ENCODE peak calls at places on chromosomes 4 and X, in six cellular contexts. One of them, this sample, is unnamed.

GRCh38 chr4:169045862-169046584 is 36.0 kb upstream of the CBR4 start:
- DNase-seq in upper lobe of left lung: peak; percentile 25
- DNase-seq in hepatocyte: no peak
- DNase-seq in LNCaP clone FGC: no peak
- DNase-seq in IMR-90: no peak
- DNase-seq in heart left ventricle: no peak
- DNase-seq in this sample: no peak

GRCh38 chr4:99642725-99643489 is 14.7 kb downstream of the C4orf54 start:
- DNase-seq in upper lobe of left lung: no peak
- DNase-seq in hepatocyte: no peak
- DNase-seq in LNCaP clone FGC: no peak
- DNase-seq in IMR-90: no peak
- DNase-seq in heart left ventricle: peak; percentile 74
- DNase-seq in this sample: no peak

GRCh38 chrX:135688137-135688536 is 25.3 kb upstream of the CT45A1 start:
- DNase-seq in upper lobe of left lung: no peak
- DNase-seq in hepatocyte: no peak
- DNase-seq in LNCaP clone FGC: no peak
- DNase-seq in IMR-90: no peak
- DNase-seq in heart left ventricle: no peak
- DNase-seq in this sample: no peak

GRCh38 chr4:54940996-54941395 is 184.4 kb downstream of the KDR start:
- DNase-seq in upper lobe of left lung: no peak
- DNase-seq in hepatocyte: no peak
- DNase-seq in LNCaP clone FGC: no peak
- DNase-seq in IMR-90: no peak
- DNase-seq in heart left ventricle: no peak
- DNase-seq in this sample: no peak

GRCh38 chr4:128543726-128544125 is 256.1 kb upstream of the PGRMC2 start:
- DNase-seq in upper lobe of left lung: no peak
- DNase-seq in hepatocyte: no peak
- DNase-seq in LNCaP clone FGC: no peak
- DNase-seq in IMR-90: no peak
- DNase-seq in heart left ventricle: no peak
- DNase-seq in this sample: no peak

GRCh38 chr4:25449688-25450087 is 72.6 kb downstream of the ANAPC4 start:
- DNase-seq in upper lobe of left lung: no peak
- DNase-seq in hepatocyte: no peak
- DNase-seq in LNCaP clone FGC: no peak
- DNase-seq in IMR-90: no peak
- DNase-seq in heart left ventricle: no peak
- DNase-seq in this sample: no peak

GRCh38 chr4:118981839-118982381 is 93.3 kb downstream of the SYNPO2 start:
- DNase-seq in upper lobe of left lung: peak; percentile 66
- DNase-seq in hepatocyte: peak; percentile 84
- DNase-seq in LNCaP clone FGC: no peak
- DNase-seq in IMR-90: peak; percentile 96
- DNase-seq in heart left ventricle: peak; percentile 74
- DNase-seq in this sample: peak; percentile 51

GRCh38 chr4:105600256-105600655 is 47.8 kb downstream of the ARHGEF38 start:
- DNase-seq in upper lobe of left lung: no peak
- DNase-seq in hepatocyte: no peak
- DNase-seq in LNCaP clone FGC: no peak
- DNase-seq in IMR-90: no peak
- DNase-seq in heart left ventricle: no peak
- DNase-seq in this sample: no peak

GRCh38 chr4:38226170-38226569 is 266.0 kb downstream of the PTTG2 start:
- DNase-seq in upper lobe of left lung: no peak
- DNase-seq in hepatocyte: no peak
- DNase-seq in LNCaP clone FGC: no peak
- DNase-seq in IMR-90: no peak
- DNase-seq in heart left ventricle: no peak
- DNase-seq in this sample: no peak

GRCh38 chr4:37365888-37366287 is 121.3 kb downstream of the NWD2 start:
- DNase-seq in upper lobe of left lung: no peak
- DNase-seq in hepatocyte: no peak
- DNase-seq in LNCaP clone FGC: no peak
- DNase-seq in IMR-90: no peak
- DNase-seq in heart left ventricle: no peak
- DNase-seq in this sample: no peak

GRCh38 chrX:74118503-74118902 is 185.5 kb upstream of the ZCCHC13 start:
- DNase-seq in upper lobe of left lung: no peak
- DNase-seq in hepatocyte: no peak
- DNase-seq in LNCaP clone FGC: no peak
- DNase-seq in IMR-90: no peak
- DNase-seq in heart left ventricle: no peak
- DNase-seq in this sample: no peak

GRCh38 chr4:94546949-94547348 is 95.2 kb downstream of the PDLIM5 start:
- DNase-seq in upper lobe of left lung: no peak
- DNase-seq in hepatocyte: no peak
- DNase-seq in LNCaP clone FGC: no peak
- DNase-seq in IMR-90: no peak
- DNase-seq in heart left ventricle: no peak
- DNase-seq in this sample: no peak

GRCh38 chr4:40669504-40669903 is 39.8 kb upstream of the RBM47 start:
- DNase-seq in upper lobe of left lung: no peak
- DNase-seq in hepatocyte: no peak
- DNase-seq in LNCaP clone FGC: no peak
- DNase-seq in IMR-90: no peak
- DNase-seq in heart left ventricle: no peak
- DNase-seq in this sample: no peak

GRCh38 chr4:106315476-106315967 is 487 bp downstream of the TBCK start:
- DNase-seq in upper lobe of left lung: no peak
- DNase-seq in hepatocyte: peak; percentile 62
- DNase-seq in LNCaP clone FGC: peak; percentile 46
- DNase-seq in IMR-90: peak; percentile 34
- DNase-seq in heart left ventricle: no peak
- DNase-seq in this sample: no peak

GRCh38 chr4:7075962-7076693 is 8.3 kb upstream of the GRPEL1 start:
- DNase-seq in upper lobe of left lung: no peak
- DNase-seq in hepatocyte: no peak
- DNase-seq in LNCaP clone FGC: no peak
- DNase-seq in IMR-90: no peak
- DNase-seq in heart left ventricle: no peak
- DNase-seq in this sample: no peak
- TF ChIP-seq CTCF in upper lobe of left lung: no peak
- TF ChIP-seq CTCF in hepatocyte: no peak
- TF ChIP-seq CTCF in LNCaP clone FGC: no peak
- TF ChIP-seq CTCF in IMR-90: no peak
- TF ChIP-seq CTCF in heart left ventricle: no peak
- TF ChIP-seq CTCF in this sample: no peak

GRCh38 chr4:110480031-110480549 is 4.1 kb downstream of the ENPEP start:
- DNase-seq in upper lobe of left lung: no peak
- DNase-seq in hepatocyte: peak; percentile 19
- DNase-seq in LNCaP clone FGC: no peak
- DNase-seq in IMR-90: peak; percentile 94
- DNase-seq in heart left ventricle: peak; percentile 7
- DNase-seq in this sample: no peak

GRCh38 chr4:110477836-110478235 is 1.9 kb downstream of the ENPEP start:
- DNase-seq in upper lobe of left lung: no peak
- DNase-seq in hepatocyte: no peak
- DNase-seq in LNCaP clone FGC: no peak
- DNase-seq in IMR-90: no peak
- DNase-seq in heart left ventricle: no peak
- DNase-seq in this sample: no peak

GRCh38 chr4:110484029-110484428 is 8.1 kb downstream of the ENPEP start:
- DNase-seq in upper lobe of left lung: no peak
- DNase-seq in hepatocyte: no peak
- DNase-seq in LNCaP clone FGC: no peak
- DNase-seq in IMR-90: no peak
- DNase-seq in heart left ventricle: no peak
- DNase-seq in this sample: no peak

GRCh38 chr4:110483516-110483915 is 7.6 kb downstream of the ENPEP start:
- DNase-seq in upper lobe of left lung: no peak
- DNase-seq in hepatocyte: no peak
- DNase-seq in LNCaP clone FGC: no peak
- DNase-seq in IMR-90: no peak
- DNase-seq in heart left ventricle: no peak
- DNase-seq in this sample: no peak

DNA sequence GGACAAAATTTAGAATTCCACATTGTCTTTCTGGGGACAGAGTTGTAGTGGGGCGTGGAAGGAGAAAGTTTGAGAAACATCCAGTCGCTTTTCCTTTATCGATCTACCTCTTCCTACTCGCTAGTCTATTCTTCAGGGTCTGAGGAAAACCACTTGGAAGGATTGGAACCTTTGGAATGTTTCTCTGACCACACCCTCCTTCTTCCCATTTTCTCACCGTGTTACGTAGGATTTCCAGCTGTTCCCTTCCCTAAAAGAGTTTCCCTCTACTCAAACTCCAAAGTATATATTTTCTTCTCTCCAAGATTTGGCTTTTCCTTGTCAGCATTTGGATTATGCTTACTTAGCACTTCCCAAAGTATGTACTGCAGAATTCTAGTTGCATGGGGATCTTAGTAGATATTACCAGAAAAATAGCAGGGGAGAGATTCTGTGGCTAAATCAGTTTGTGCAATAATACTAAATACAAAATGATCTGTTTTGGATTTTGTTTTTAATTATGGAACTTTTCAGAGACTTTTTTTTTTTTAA is 4.9 kb downstream of the ENPEP start:
- DNase-seq in upper lobe of left lung: no peak
- DNase-seq in hepatocyte: no peak
- DNase-seq in LNCaP clone FGC: no peak
- DNase-seq in IMR-90: no peak
- DNase-seq in heart left ventricle: no peak
- DNase-seq in this sample: no peak
- TF ChIP-seq CTCF in upper lobe of left lung: no peak
- TF ChIP-seq CTCF in hepatocyte: no peak
- TF ChIP-seq CTCF in LNCaP clone FGC: no peak
- TF ChIP-seq CTCF in IMR-90: no peak
- TF ChIP-seq CTCF in heart left ventricle: no peak
- TF ChIP-seq CTCF in this sample: no peak

DNA sequence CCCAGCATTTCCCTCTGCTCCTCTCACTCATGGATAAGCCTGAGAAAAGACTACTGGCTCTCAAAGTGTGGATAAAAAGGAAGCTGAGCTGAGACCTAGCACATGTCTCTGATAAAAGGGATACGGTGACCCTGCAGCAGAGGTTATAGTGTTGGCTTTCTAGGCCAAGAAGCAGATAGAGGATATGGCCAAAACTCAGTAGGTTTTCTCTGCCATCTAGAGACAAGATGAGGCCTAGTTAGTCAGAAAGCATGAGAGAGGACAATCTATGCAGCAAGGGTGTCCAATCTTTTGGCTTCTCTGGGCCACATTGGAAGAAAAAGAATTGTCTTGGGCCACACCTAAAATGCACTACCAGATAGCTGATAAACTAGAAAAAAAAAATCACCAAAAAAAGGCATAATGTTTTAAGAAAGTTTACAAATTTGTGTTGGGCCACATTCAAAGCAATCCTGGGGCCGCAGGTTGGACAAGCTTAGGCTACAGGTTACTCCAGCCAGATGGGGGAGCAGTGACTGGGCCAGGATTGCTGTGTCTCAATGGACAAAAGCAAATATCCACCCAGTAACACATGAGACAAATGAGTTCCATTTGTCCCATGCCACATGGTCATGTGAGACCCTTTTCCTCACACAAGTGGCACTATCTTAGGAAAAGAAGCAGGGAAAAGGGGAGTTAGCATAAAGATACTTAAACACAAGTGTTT is 411.4 kb downstream of the INPP4B start:
- DNase-seq in upper lobe of left lung: no peak
- DNase-seq in hepatocyte: no peak
- DNase-seq in LNCaP clone FGC: no peak
- DNase-seq in IMR-90: no peak
- DNase-seq in heart left ventricle: no peak
- DNase-seq in this sample: no peak
- TF ChIP-seq CTCF in upper lobe of left lung: no peak
- TF ChIP-seq CTCF in hepatocyte: no peak
- TF ChIP-seq CTCF in LNCaP clone FGC: no peak
- TF ChIP-seq CTCF in IMR-90: no peak
- TF ChIP-seq CTCF in heart left ventricle: no peak
- TF ChIP-seq CTCF in this sample: no peak

GRCh38 chrX:48035891-48036290 is 29.1 kb downstream of the SPACA5 start:
- DNase-seq in upper lobe of left lung: no peak
- DNase-seq in hepatocyte: no peak
- DNase-seq in LNCaP clone FGC: no peak
- DNase-seq in IMR-90: no peak
- DNase-seq in heart left ventricle: no peak
- DNase-seq in this sample: no peak
- TF ChIP-seq CTCF in upper lobe of left lung: no peak
- TF ChIP-seq CTCF in hepatocyte: no peak
- TF ChIP-seq CTCF in LNCaP clone FGC: no peak
- TF ChIP-seq CTCF in IMR-90: no peak
- TF ChIP-seq CTCF in heart left ventricle: no peak
- TF ChIP-seq CTCF in this sample: no peak

This sample was measured in progenitor cell of endocrine pancreas.